ENCODE peak calls at places on chromosomes 5 and 9, in seven cellular contexts. One of them, this sample, is unnamed.
A peak's percentile ranks its signal among the peaks of the same experiment; 100 is the strongest.

GRCh38 chr9:81671880-81672280 is 17.5 kb downstream of the TLE1 start:
- DNase-seq in H9: no peak
- DNase-seq in mesenchymal stem cell: peak; percentile 32
- DNase-seq in trophoblast cell: no peak
- DNase-seq in H1: no peak
- DNase-seq in neuronal stem cell: no peak
- DNase-seq in IMR-90: peak; percentile 70
- DNase-seq in this sample: no peak

GRCh38 chr9:115461284-115461683 is 343.3 kb upstream of the TNC start:
- DNase-seq in H1: no peak
- DNase-seq in trophoblast cell: no peak
- DNase-seq in mesenchymal stem cell: no peak
- DNase-seq in IMR-90: no peak
- DNase-seq in neuronal stem cell: no peak
- DNase-seq in H9: no peak
- DNase-seq in this sample: no peak

GRCh38 chr9:126693428-126693931 is 79.8 kb downstream of the LMX1B start:
- DNase-seq in trophoblast cell: no peak
- DNase-seq in neuronal stem cell: no peak
- DNase-seq in H9: peak; percentile 19
- DNase-seq in IMR-90: no peak
- DNase-seq in H1: no peak
- DNase-seq in mesenchymal stem cell: no peak
- DNase-seq in this sample: no peak

GRCh38 chr5:171450423-171451246 is 31.2 kb downstream of the FGF18 start:
- DNase-seq in mesenchymal stem cell: peak; percentile 70
- DNase-seq in neuronal stem cell: peak; percentile 39
- DNase-seq in trophoblast cell: peak; percentile 10
- DNase-seq in H9: peak; percentile 66
- DNase-seq in H1: peak; percentile 69
- DNase-seq in IMR-90: peak; percentile 73
- DNase-seq in this sample: peak; percentile 70

GRCh38 chr9:102594216-102594615 is 400.9 kb upstream of the CYLC2 start:
- DNase-seq in H1: no peak
- DNase-seq in IMR-90: no peak
- DNase-seq in H9: no peak
- DNase-seq in neuronal stem cell: no peak
- DNase-seq in mesenchymal stem cell: no peak
- DNase-seq in trophoblast cell: no peak
- DNase-seq in this sample: no peak

GRCh38 chr9:124735121-124735520 is 36.0 kb downstream of the NR6A1 start:
- DNase-seq in trophoblast cell: peak; percentile 29
- DNase-seq in H1: no peak
- DNase-seq in neuronal stem cell: no peak
- DNase-seq in mesenchymal stem cell: peak; percentile 39
- DNase-seq in IMR-90: peak; percentile 53
- DNase-seq in H9: no peak
- DNase-seq in this sample: peak; percentile 74

GRCh38 chr5:144249755-144250464 is 79.2 kb downstream of the KCTD16 start:
- DNase-seq in IMR-90: no peak
- DNase-seq in trophoblast cell: no peak
- DNase-seq in neuronal stem cell: no peak
- DNase-seq in H9: no peak
- DNase-seq in mesenchymal stem cell: no peak
- DNase-seq in H1: no peak
- DNase-seq in this sample: no peak

GRCh38 chr5:55363861-55364260 is 56.1 kb downstream of the MTREX start:
- DNase-seq in H9: no peak
- DNase-seq in neuronal stem cell: no peak
- DNase-seq in IMR-90: peak; percentile 28
- DNase-seq in trophoblast cell: no peak
- DNase-seq in mesenchymal stem cell: no peak
- DNase-seq in H1: no peak
- DNase-seq in this sample: no peak

GRCh38 chr9:104774132-104774531 is 10.2 kb downstream of the NIPSNAP3B start:
- DNase-seq in IMR-90: no peak
- DNase-seq in mesenchymal stem cell: no peak
- DNase-seq in trophoblast cell: no peak
- DNase-seq in H9: no peak
- DNase-seq in H1: no peak
- DNase-seq in neuronal stem cell: no peak
- DNase-seq in this sample: no peak

GRCh38 chr5:168014423-168014822 is 277.0 kb upstream of the WWC1 start:
- DNase-seq in mesenchymal stem cell: no peak
- DNase-seq in H9: no peak
- DNase-seq in H1: no peak
- DNase-seq in IMR-90: no peak
- DNase-seq in neuronal stem cell: no peak
- DNase-seq in trophoblast cell: no peak
- DNase-seq in this sample: no peak

GRCh38 chr9:133449760-133450159 is 10.0 kb upstream of the CACFD1 start:
- DNase-seq in IMR-90: no peak
- DNase-seq in H9: no peak
- DNase-seq in mesenchymal stem cell: no peak
- DNase-seq in H1: no peak
- DNase-seq in neuronal stem cell: no peak
- DNase-seq in trophoblast cell: no peak
- DNase-seq in this sample: no peak

GRCh38 chr5:98031926-98032325 is 741.5 kb upstream of the RGMB start:
- DNase-seq in mesenchymal stem cell: no peak
- DNase-seq in neuronal stem cell: no peak
- DNase-seq in H1: no peak
- DNase-seq in trophoblast cell: no peak
- DNase-seq in IMR-90: peak; percentile 9
- DNase-seq in H9: no peak
- DNase-seq in this sample: no peak

GRCh38 chr9:87793292-87793691 is 67.4 kb downstream of the CTSL start:
- DNase-seq in H1: no peak
- DNase-seq in mesenchymal stem cell: peak; percentile 94
- DNase-seq in H9: no peak
- DNase-seq in IMR-90: peak; percentile 87
- DNase-seq in trophoblast cell: peak; percentile 45
- DNase-seq in neuronal stem cell: no peak
- DNase-seq in this sample: peak; percentile 32

GRCh38 chr9:70962761-70963445 is 158.5 kb downstream of the TRPM3 start:
- DNase-seq in IMR-90: peak; percentile 4
- DNase-seq in mesenchymal stem cell: no peak
- DNase-seq in H1: no peak
- DNase-seq in neuronal stem cell: no peak
- DNase-seq in trophoblast cell: peak; percentile 11
- DNase-seq in H9: no peak
- DNase-seq in this sample: no peak

GRCh38 chr5:63916786-63917185 is 45.5 kb downstream of the HTR1A start:
- DNase-seq in neuronal stem cell: no peak
- DNase-seq in H9: no peak
- DNase-seq in trophoblast cell: peak; percentile 73
- DNase-seq in mesenchymal stem cell: no peak
- DNase-seq in H1: no peak
- DNase-seq in IMR-90: no peak
- DNase-seq in this sample: no peak

GRCh38 chr5:98372351-98372750 is 401.1 kb upstream of the RGMB start:
- DNase-seq in mesenchymal stem cell: peak; percentile 4
- DNase-seq in H1: no peak
- DNase-seq in trophoblast cell: no peak
- DNase-seq in neuronal stem cell: no peak
- DNase-seq in H9: no peak
- DNase-seq in IMR-90: peak; percentile 18
- DNase-seq in this sample: no peak

GRCh38 chr5:1931590-1932138 is 48.9 kb upstream of the IRX4 start:
- DNase-seq in H9: peak; percentile 70
- DNase-seq in mesenchymal stem cell: no peak
- DNase-seq in H1: peak; percentile 76
- DNase-seq in trophoblast cell: no peak
- DNase-seq in IMR-90: no peak
- DNase-seq in neuronal stem cell: no peak
- DNase-seq in this sample: peak; percentile 61

GRCh38 chr5:41883940-41884339 is 13.7 kb upstream of the OXCT1 start:
- DNase-seq in neuronal stem cell: no peak
- DNase-seq in mesenchymal stem cell: no peak
- DNase-seq in H1: no peak
- DNase-seq in trophoblast cell: no peak
- DNase-seq in H9: no peak
- DNase-seq in IMR-90: no peak
- DNase-seq in this sample: no peak

GRCh38 chr5:130286971-130287370 is 382.7 kb downstream of the CHSY3 start:
- DNase-seq in trophoblast cell: no peak
- DNase-seq in H1: no peak
- DNase-seq in H9: no peak
- DNase-seq in neuronal stem cell: no peak
- DNase-seq in IMR-90: no peak
- DNase-seq in mesenchymal stem cell: no peak
- DNase-seq in this sample: no peak

GRCh38 chr5:4941957-4942830 is 197.9 kb upstream of the ADAMTS16 start:
- DNase-seq in mesenchymal stem cell: no peak
- DNase-seq in H9: peak; percentile 60
- DNase-seq in H1: peak; percentile 90
- DNase-seq in IMR-90: no peak
- DNase-seq in neuronal stem cell: peak; percentile 24
- DNase-seq in trophoblast cell: no peak
- DNase-seq in this sample: peak; percentile 14

GRCh38 chr5:159581502-159582249 is 251.4 kb upstream of the IL12B start:
- DNase-seq in H1: no peak
- DNase-seq in neuronal stem cell: no peak
- DNase-seq in IMR-90: peak; percentile 45
- DNase-seq in mesenchymal stem cell: peak; percentile 34
- DNase-seq in H9: no peak
- DNase-seq in trophoblast cell: no peak
- DNase-seq in this sample: peak; percentile 81

GRCh38 chr5:131382407-131383395 is 118.8 kb downstream of the CDC42SE2 start:
- DNase-seq in H9: peak; percentile 54
- DNase-seq in neuronal stem cell: peak; percentile 8
- DNase-seq in H1: no peak
- DNase-seq in trophoblast cell: peak; percentile 43
- DNase-seq in IMR-90: peak; percentile 58
- DNase-seq in mesenchymal stem cell: peak; percentile 74
- DNase-seq in this sample: peak; percentile 95

GRCh38 chr5:38338455-38338854 is 80.1 kb downstream of the EGFLAM start:
- DNase-seq in trophoblast cell: no peak
- DNase-seq in IMR-90: no peak
- DNase-seq in H9: no peak
- DNase-seq in mesenchymal stem cell: no peak
- DNase-seq in H1: no peak
- DNase-seq in neuronal stem cell: no peak
- DNase-seq in this sample: no peak

GRCh38 chr5:64606926-64607325 is 83.4 kb upstream of the SHISAL2B start:
- DNase-seq in neuronal stem cell: no peak
- DNase-seq in H9: no peak
- DNase-seq in IMR-90: no peak
- DNase-seq in mesenchymal stem cell: no peak
- DNase-seq in H1: no peak
- DNase-seq in trophoblast cell: no peak
- DNase-seq in this sample: no peak

GRCh38 chr5:173753307-173754168 is 134.6 kb upstream of the CPEB4 start:
- DNase-seq in IMR-90: peak; percentile 72
- DNase-seq in H9: peak; percentile 85
- DNase-seq in mesenchymal stem cell: peak; percentile 71
- DNase-seq in H1: peak; percentile 68
- DNase-seq in neuronal stem cell: peak; percentile 62
- DNase-seq in trophoblast cell: peak; percentile 89
- DNase-seq in this sample: peak; percentile 93

DNA sequence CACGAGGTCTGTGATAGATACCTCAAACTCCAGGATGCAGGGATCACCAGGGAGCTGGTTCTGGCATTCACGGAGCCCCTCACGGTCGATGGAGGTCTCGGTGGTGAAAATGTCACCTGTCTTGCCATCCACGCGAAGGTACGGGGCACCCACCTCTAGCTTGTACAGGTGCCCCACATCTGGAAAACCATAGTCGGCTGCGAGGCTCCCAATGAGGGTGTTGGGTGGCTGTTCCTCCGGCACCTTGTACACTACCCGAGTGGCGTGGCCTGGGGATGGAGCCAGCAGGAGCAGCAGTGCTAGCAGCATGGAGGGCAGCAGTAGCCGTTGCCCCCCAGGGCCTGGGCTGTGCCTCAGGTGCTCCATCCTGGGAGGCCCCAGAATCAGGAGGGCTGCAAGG is 9.2 kb downstream of the PCDH1 start:
- DNase-seq in mesenchymal stem cell: no peak
- DNase-seq in neuronal stem cell: no peak
- DNase-seq in IMR-90: no peak
- DNase-seq in H1: no peak
- DNase-seq in trophoblast cell: no peak
- DNase-seq in H9: peak; percentile 18
- DNase-seq in this sample: no peak
- H3K4me1 ChIP-seq in mesenchymal stem cell: no peaks in the 10 kb centered on the region
- H3K4me1 ChIP-seq in neuronal stem cell: peaks cover 23% of the 10 kb centered on the region
- H3K4me1 ChIP-seq in IMR-90: no peaks in the 10 kb centered on the region
- H3K4me1 ChIP-seq in H1: peaks cover 35% of the 10 kb centered on the region
- H3K4me1 ChIP-seq in trophoblast cell: peaks cover 17% of the 10 kb centered on the region
- H3K4me1 ChIP-seq in H9: peaks cover 14% of the 10 kb centered on the region
- H3K4me1 ChIP-seq in this sample: peaks cover 15% of the 10 kb centered on the region

GRCh38 chr5:178261666-178262600 is 29.3 kb upstream of the PHYKPL start:
- DNase-seq in H9: no peak
- DNase-seq in trophoblast cell: peak; percentile 60
- DNase-seq in neuronal stem cell: no peak
- DNase-seq in IMR-90: no peak
- DNase-seq in H1: no peak
- DNase-seq in mesenchymal stem cell: no peak
- DNase-seq in this sample: peak; percentile 47
- H3K4ac ChIP-seq in H9: no peak overlapping the region
- H3K4ac ChIP-seq in trophoblast cell: no peak overlapping the region
- H3K4ac ChIP-seq in neuronal stem cell: no peak overlapping the region
- H3K4ac ChIP-seq in IMR-90: no peak overlapping the region
- H3K4ac ChIP-seq in H1: no peak overlapping the region
- H3K4ac ChIP-seq in mesenchymal stem cell: no peak overlapping the region
- H3K4ac ChIP-seq in this sample: no peak overlapping the region

GRCh38 chr5:154997746-154998145 is 15.8 kb upstream of the KIF4B start:
- DNase-seq in H1: no peak
- DNase-seq in trophoblast cell: no peak
- DNase-seq in H9: no peak
- DNase-seq in neuronal stem cell: no peak
- DNase-seq in IMR-90: peak; percentile 11
- DNase-seq in mesenchymal stem cell: no peak
- DNase-seq in this sample: no peak

GRCh38 chr5:154995679-154996078 is 17.9 kb upstream of the KIF4B start:
- DNase-seq in mesenchymal stem cell: no peak
- DNase-seq in H1: peak; percentile 55
- DNase-seq in neuronal stem cell: no peak
- DNase-seq in IMR-90: no peak
- DNase-seq in H9: peak; percentile 67
- DNase-seq in trophoblast cell: no peak
- DNase-seq in this sample: peak; percentile 72

GRCh38 chr5:155004138-155004744 is 9.3 kb upstream of the KIF4B start:
- DNase-seq in IMR-90: no peak
- DNase-seq in mesenchymal stem cell: peak; percentile 14
- DNase-seq in H1: peak; percentile 80
- DNase-seq in neuronal stem cell: no peak
- DNase-seq in H9: peak; percentile 76
- DNase-seq in trophoblast cell: no peak
- DNase-seq in this sample: peak; percentile 62

GRCh38 chr5:155001523-155001922 is 12.0 kb upstream of the KIF4B start:
- DNase-seq in H1: no peak
- DNase-seq in trophoblast cell: no peak
- DNase-seq in H9: no peak
- DNase-seq in neuronal stem cell: no peak
- DNase-seq in IMR-90: no peak
- DNase-seq in mesenchymal stem cell: no peak
- DNase-seq in this sample: no peak

GRCh38 chr5:154999865-155000264 is 13.7 kb upstream of the KIF4B start:
- DNase-seq in H1: no peak
- DNase-seq in trophoblast cell: no peak
- DNase-seq in neuronal stem cell: no peak
- DNase-seq in H9: no peak
- DNase-seq in mesenchymal stem cell: no peak
- DNase-seq in IMR-90: no peak
- DNase-seq in this sample: no peak
- H3K27me3 ChIP-seq in H1: no peaks in the 10 kb centered on the region
- H3K27me3 ChIP-seq in trophoblast cell: no peaks in the 10 kb centered on the region
- H3K27me3 ChIP-seq in neuronal stem cell: no peaks in the 10 kb centered on the region
- H3K27me3 ChIP-seq in H9: no peaks in the 10 kb centered on the region
- H3K27me3 ChIP-seq in mesenchymal stem cell: no peaks in the 10 kb centered on the region
- H3K27me3 ChIP-seq in IMR-90: no peaks in the 10 kb centered on the region
- H3K27me3 ChIP-seq in this sample: no peaks in the 10 kb centered on the region

GRCh38 chr9:109115931-109116541 is 3.7 kb downstream of the TMEM245 start:
- DNase-seq in H1: no peak
- DNase-seq in H9: no peak
- DNase-seq in trophoblast cell: no peak
- DNase-seq in mesenchymal stem cell: no peak
- DNase-seq in neuronal stem cell: no peak
- DNase-seq in IMR-90: no peak
- DNase-seq in this sample: no peak
- H3K4me1 ChIP-seq in H1: peaks cover 13% of the 10 kb centered on the region
- H3K4me1 ChIP-seq in H9: peaks cover 7% of the 10 kb centered on the region
- H3K4me1 ChIP-seq in trophoblast cell: peaks cover 10% of the 10 kb centered on the region
- H3K4me1 ChIP-seq in mesenchymal stem cell: peaks cover 8% of the 10 kb centered on the region
- H3K4me1 ChIP-seq in neuronal stem cell: peaks cover 1% of the 10 kb centered on the region
- H3K4me1 ChIP-seq in IMR-90: peaks cover 5% of the 10 kb centered on the region
- H3K4me1 ChIP-seq in this sample: peaks cover 9% of the 10 kb centered on the region

This sample was measured in mesendoderm.